ENCODE peak calls at places on chromosomes 2 and 18, in seven cellular contexts. C, B, E, S, X, A and U are unnamed samples.

GRCh38 chr2:127454595-127455565 is 36.7 kb downstream of the PROC start:
- DNase-seq in C (no peak), B (no peak), E (no peak), S (peak; percentile 26), X (peak; percentile 97), A (no peak), U (no peak)

GRCh38 chr2:223117533-223117932 is 65.5 kb downstream of the KCNE4 start:
- DNase-seq in C (no peak), B (no peak), E (no peak), S (no peak), X (no peak), A (no peak), U (no peak)

GRCh38 chr2:146532748-146533147 is 1312.1 kb upstream of the ACVR2A start:
- DNase-seq in C (no peak), B (no peak), E (no peak), S (no peak), X (no peak), A (no peak), U (no peak)

GRCh38 chr18:28606686-28607085 is 429.8 kb upstream of the CDH2 start:
- DNase-seq in C (no peak), B (peak; percentile 1), E (no peak), S (no peak), X (no peak), A (no peak), U (no peak)

GRCh38 chr2:161250864-161251436 is 57.3 kb upstream of the PSMD14 start:
- DNase-seq in C (no peak), B (peak; percentile 37), E (peak; percentile 52), S (peak; percentile 68), X (peak; percentile 74), A (no peak), U (peak; percentile 67)

GRCh38 chr18:10056506-10056905 is 142.7 kb downstream of the VAPA start:
- DNase-seq in C (no peak), B (no peak), E (no peak), S (no peak), X (no peak), A (no peak), U (no peak)

GRCh38 chr2:85760371-85760770 is 6.6 kb downstream of the ATOH8 start:
- DNase-seq in C (no peak), B (peak; percentile 70), E (no peak), S (no peak), X (no peak), A (no peak), U (no peak)

GRCh38 chr2:239346676-239347075 is 54.1 kb downstream of the HDAC4 start:
- DNase-seq in C (no peak), B (no peak), E (no peak), S (no peak), X (no peak), A (no peak), U (no peak)

GRCh38 chr2:42010743-42011298 is 37.0 kb upstream of the PKDCC start:
- DNase-seq in C (no peak), B (peak; percentile 82), E (no peak), S (no peak), X (no peak), A (no peak), U (no peak)

GRCh38 chr2:8151888-8152287 is 530.0 kb upstream of the ID2 start:
- DNase-seq in C (no peak), B (no peak), E (no peak), S (no peak), X (no peak), A (no peak), U (no peak)

GRCh38 chr2:154507186-154507585 is 191.3 kb upstream of the KCNJ3 start:
- DNase-seq in C (no peak), B (no peak), E (no peak), S (no peak), X (no peak), A (no peak), U (peak; percentile 3)

GRCh38 chr2:37911296-37911888 is 13.7 kb upstream of the RMDN2 start:
- DNase-seq in C (no peak), B (no peak), E (no peak), S (no peak), X (no peak), A (no peak), U (no peak)

GRCh38 chr18:26327062-26327461 is 100.8 kb downstream of the TAF4B start:
- DNase-seq in C (no peak), B (no peak), E (no peak), S (no peak), X (no peak), A (no peak), U (no peak)

GRCh38 chr18:36354989-36355388 is 57.5 kb downstream of the FHOD3 start:
- DNase-seq in C (no peak), B (peak; percentile 81), E (no peak), S (no peak), X (no peak), A (no peak), U (no peak)

GRCh38 chr2:37783545-37783944 is 112.1 kb upstream of the CDC42EP3 start:
- DNase-seq in C (no peak), B (no peak), E (no peak), S (no peak), X (no peak), A (no peak), U (no peak)

GRCh38 chr2:231854616-231855125 is 68.4 kb downstream of the COPS7B start:
- DNase-seq in C (no peak), B (no peak), E (no peak), S (no peak), X (no peak), A (no peak), U (no peak)

GRCh38 chr2:81304154-81304830 is 999.7 kb upstream of the LRRTM1 start:
- DNase-seq in C (no peak), B (no peak), E (no peak), S (no peak), X (no peak), A (no peak), U (no peak)

GRCh38 chr18:68233043-68233442 is 481.9 kb downstream of the TMX3 start:
- DNase-seq in C (no peak), B (no peak), E (no peak), S (no peak), X (no peak), A (no peak), U (no peak)

GRCh38 chr2:47656715-47657600 is 126.0 kb upstream of the MSH6 start:
- DNase-seq in C (no peak), B (no peak), E (no peak), S (no peak), X (no peak), A (no peak), U (no peak)

DNA sequence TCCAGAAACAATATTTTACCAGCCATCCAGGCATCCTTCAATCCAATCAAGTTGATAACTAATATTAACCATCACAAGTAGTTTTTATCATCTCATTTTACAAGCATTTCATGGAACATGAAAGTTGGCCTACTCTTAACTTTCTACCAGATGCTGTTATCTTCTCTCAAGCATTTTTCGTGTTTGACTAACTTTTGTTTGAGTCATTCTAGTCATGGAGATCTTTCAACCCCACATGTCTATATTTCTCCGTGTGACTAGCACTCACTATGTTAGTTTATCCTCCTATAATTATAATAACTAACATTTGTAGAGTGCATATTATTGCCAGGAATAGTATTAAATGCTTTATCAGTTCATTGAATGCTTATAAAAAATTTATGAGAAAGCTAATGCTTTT is 307.0 kb upstream of the CWC22 start:
- DNase-seq in C (no peak), B (peak; percentile 77), E (no peak), S (no peak), X (no peak), A (no peak), U (no peak)
- TF ChIP-seq RFX5 in C (no peak), B (no peak), E (no peak), S (no peak), X (no peak), A (no peak), U (no peak)

GRCh38 chr2:67625671-67626070 is 228.5 kb downstream of the ETAA1 start:
- DNase-seq in C (no peak), B (peak; percentile 69), E (no peak), S (no peak), X (no peak), A (no peak), U (no peak)
- TF ChIP-seq RFX5 in C (no peak), B (no peak), E (no peak), S (no peak), X (no peak), A (no peak), U (no peak)

GRCh38 chr2:199278099-199278498 is 179.6 kb downstream of the SATB2 start:
- DNase-seq in C (no peak), B (peak; percentile 58), E (no peak), S (no peak), X (no peak), A (no peak), U (no peak)
- TF ChIP-seq RFX5 in C (no peak), B (no peak), E (no peak), S (no peak), X (no peak), A (no peak), U (no peak)

GRCh38 chr2:108074150-108074549 is 87.8 kb downstream of the SLC5A7 start:
- DNase-seq in C (no peak), B (no peak), E (no peak), S (no peak), X (no peak), A (no peak), U (peak; percentile 22)
- TF ChIP-seq RFX5 in C (no peak), B (no peak), E (no peak), S (no peak), X (no peak), A (no peak), U (no peak)

GRCh38 chr2:96112501-96113366 is 3.6 kb downstream of the ADRA2B start:
- DNase-seq in C (no peak), B (no peak), E (no peak), S (no peak), X (no peak), A (no peak), U (no peak)
- TF ChIP-seq RFX5 in C (no peak), B (no peak), E (no peak), S (no peak), X (no peak), A (no peak), U (no peak)

GRCh38 chr2:101387151-101387807 is at the start of gene CREG2:
- DNase-seq in C (peak; percentile 34), B (peak; percentile 55), E (peak; percentile 14), S (peak; percentile 65), X (peak; percentile 40), A (no peak), U (peak; percentile 93)
- TF ChIP-seq RFX5 in C (no peak), B (no peak), E (no peak), S (no peak), X (no peak), A (no peak), U (no peak)

GRCh38 chr2:69087912-69088240 is 74.9 kb downstream of the ANTXR1 start:
- DNase-seq in C (no peak), B (peak; percentile 24), E (no peak), S (no peak), X (no peak), A (no peak), U (no peak)
- TF ChIP-seq RFX5 in C (no peak), B (no peak), E (no peak), S (no peak), X (no peak), A (no peak), U (no peak)